ENCODE peak calls at places on chromosome 2, in eight cellular contexts. B, X, M, Q, Y, K, S and G are unnamed samples. For H3K4me1 and H3K9me3, the result is how much of the 10 kb centered on the place peaks cover.

GRCh38 chr2:171522057-171522803 is at the start of gene CYBRD1:
- DNase-seq in X (peak), S (peak), Y (peak), Q (peak), M (peak), K (peak), B (peak), G (no peak)

GRCh38 chr2:19747310-19748072 is 154.3 kb downstream of the TTC32 start:
- DNase-seq in X (no peak), S (no peak), Q (no peak), B (no peak), Y (no peak), K (no peak), M (no peak), G (no peak)

GRCh38 chr2:136057023-136057801 is 60.7 kb downstream of the CXCR4 start:
- DNase-seq in Y (no peak), B (no peak), K (no peak), S (no peak), Q (no peak), X (no peak), M (no peak), G (no peak)

GRCh38 chr2:71494523-71495155 is 41.3 kb downstream of the DYSF start:
- DNase-seq in M (no peak), X (no peak), Y (no peak), S (no peak), Q (no peak), K (no peak), B (no peak), G (no peak)

GRCh38 chr2:190180313-190181065 is 118.0 kb upstream of the MSTN start:
- DNase-seq in Y (peak), K (no peak), B (peak), S (peak), M (peak), Q (peak), X (peak), G (no peak)

GRCh38 chr2:197883354-197884032 is 79.1 kb downstream of the PLCL1 start:
- DNase-seq in Y (no peak), M (no peak), Q (no peak), K (no peak), S (no peak), B (no peak), X (no peak), G (no peak)

GRCh38 chr2:42872736-42873135 is 80.4 kb upstream of the HAAO start:
- DNase-seq in Y (no peak), X (no peak), S (no peak), K (no peak), M (no peak), B (no peak), Q (no peak), G (no peak)

GRCh38 chr2:60821587-60822302 is 59.6 kb upstream of the REL start:
- DNase-seq in X (no peak), B (no peak), Y (no peak), Q (no peak), S (no peak), M (no peak), K (no peak), G (no peak)

GRCh38 chr2:239724194-239724849 is 300.8 kb downstream of the NDUFA10 start:
- DNase-seq in X (no peak), Q (no peak), M (peak), K (no peak), Y (no peak), S (peak), B (no peak), G (no peak)

GRCh38 chr2:184004289-184004944 is 593.9 kb upstream of the ZNF804A start:
- DNase-seq in M (no peak), X (no peak), B (no peak), Q (no peak), Y (no peak), K (no peak), S (no peak), G (no peak)

GRCh38 chr2:149692837-149693518 is 105.4 kb upstream of the MMADHC start:
- DNase-seq in K (no peak), Y (no peak), B (no peak), M (no peak), S (no peak), X (no peak), Q (no peak), G (no peak)

GRCh38 chr2:189276277-189276676 is 96.7 kb upstream of the COL5A2 start:
- DNase-seq in S (no peak), X (no peak), Q (no peak), B (no peak), K (no peak), Y (no peak), M (no peak), G (no peak)

GRCh38 chr2:129178356-129178755 is 801.1 kb upstream of the RAB6C start:
- DNase-seq in K (no peak), B (no peak), Q (no peak), Y (no peak), S (no peak), X (no peak), M (no peak), G (no peak)

GRCh38 chr2:207937253-207937652 is 88.1 kb downstream of the PLEKHM3 start:
- DNase-seq in Y (no peak), K (no peak), M (no peak), X (no peak), S (no peak), B (no peak), Q (no peak), G (no peak)

GRCh38 chr2:122703676-122704075 is 948.2 kb downstream of the TSN start:
- DNase-seq in S (no peak), M (no peak), Q (no peak), K (no peak), Y (no peak), B (no peak), X (no peak), G (no peak)

GRCh38 chr2:102915128-102915527 is 153.3 kb downstream of the TMEM182 start:
- DNase-seq in X (no peak), Y (no peak), K (no peak), M (no peak), Q (no peak), B (no peak), S (no peak), G (no peak)

GRCh38 chr2:211333377-211333776 is 777.0 kb downstream of the CPS1 start:
- DNase-seq in X (no peak), S (no peak), B (no peak), Y (no peak), Q (no peak), M (no peak), K (no peak), G (no peak)

GRCh38 chr2:144429396-144430112 is 90.4 kb downstream of the ZEB2 start:
- DNase-seq in M (no peak), X (no peak), B (no peak), K (no peak), Y (no peak), S (no peak), Q (no peak), G (no peak)
- TF ChIP-seq CTCF in M (no peak), X (no peak), B (no peak), K (no peak), Y (no peak), S (no peak), Q (no peak), G (no peak)

DNA sequence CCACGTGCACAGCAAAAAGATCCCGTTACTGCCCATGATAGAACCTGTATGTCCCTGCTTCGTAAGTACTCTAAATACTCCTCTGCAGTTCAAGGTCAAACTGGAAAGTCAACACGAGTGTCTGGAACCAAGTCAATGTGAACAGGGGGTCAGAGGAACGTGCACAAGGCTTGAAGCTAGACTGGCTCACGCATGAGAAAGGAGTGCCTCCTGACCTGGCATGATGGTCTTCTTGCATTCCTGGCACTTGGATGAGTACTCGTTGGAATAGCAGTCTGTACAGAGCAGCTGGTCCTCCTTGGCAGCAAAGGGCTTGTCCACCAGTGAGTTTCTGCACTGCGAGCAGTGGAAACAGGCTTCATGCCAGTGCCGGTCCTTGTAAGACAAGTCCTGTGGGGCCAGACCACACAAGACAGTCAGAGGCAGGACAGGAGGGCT is 25.5 kb downstream of the FHL2 start:
- DNase-seq in Q (no peak), B (no peak), X (no peak), M (no peak), Y (no peak), K (no peak), S (peak), G (no peak)
- H3K4me1 ChIP-seq in Q (under half), B (under half), X (under half), M (under half), Y (under half), K (under half), S (under half), G (under half)

GRCh38 chr2:64000630-64001381 is 18.4 kb downstream of the VPS54 start:
- DNase-seq in M (peak), Y (no peak), K (no peak), B (no peak), S (no peak), X (no peak), Q (no peak), G (no peak)

GRCh38 chr2:64003239-64003638 is 16.0 kb downstream of the VPS54 start:
- DNase-seq in M (no peak), K (no peak), Y (no peak), Q (no peak), X (no peak), S (no peak), B (no peak), G (no peak)

GRCh38 chr2:63999049-63999448 is 20.2 kb downstream of the VPS54 start:
- DNase-seq in B (no peak), X (no peak), Y (no peak), S (no peak), M (no peak), K (no peak), Q (no peak), G (no peak)

GRCh38 chr2:64005707-64006356 is 13.4 kb downstream of the VPS54 start:
- DNase-seq in X (no peak), K (no peak), Y (no peak), B (no peak), Q (no peak), S (no peak), M (no peak), G (no peak)

GRCh38 chr2:64001382-64002101 is 17.7 kb downstream of the VPS54 start:
- DNase-seq in M (no peak), B (no peak), X (no peak), Q (no peak), Y (no peak), K (no peak), S (no peak), G (no peak)
- H3K9me3 ChIP-seq in M (under half), B (under half), X (under half), Q (under half), Y (under half), K (under half), S (under half), G (under half)

GRCh38 chr2:216663106-216663505 is 29.9 kb downstream of the IGFBP2 start:
- DNase-seq in M (no peak), Q (no peak), Y (no peak), B (no peak), S (no peak), X (no peak), K (no peak), G (no peak)

GRCh38 chr2:216665240-216665639 is 30.1 kb downstream of the IGFBP5 start:
- DNase-seq in M (peak), S (peak), K (no peak), X (peak), B (peak), Q (peak), Y (peak), G (no peak)

GRCh38 chr2:216665717-216666116 is 29.6 kb downstream of the IGFBP5 start:
- DNase-seq in M (peak), K (peak), S (no peak), Y (no peak), Q (no peak), B (peak), X (no peak), G (no peak)

GRCh38 chr2:216663846-216664245 is 30.6 kb downstream of the IGFBP2 start:
- DNase-seq in B (no peak), Y (no peak), Q (no peak), S (no peak), K (no peak), X (no peak), M (no peak), G (no peak)

DNA sequence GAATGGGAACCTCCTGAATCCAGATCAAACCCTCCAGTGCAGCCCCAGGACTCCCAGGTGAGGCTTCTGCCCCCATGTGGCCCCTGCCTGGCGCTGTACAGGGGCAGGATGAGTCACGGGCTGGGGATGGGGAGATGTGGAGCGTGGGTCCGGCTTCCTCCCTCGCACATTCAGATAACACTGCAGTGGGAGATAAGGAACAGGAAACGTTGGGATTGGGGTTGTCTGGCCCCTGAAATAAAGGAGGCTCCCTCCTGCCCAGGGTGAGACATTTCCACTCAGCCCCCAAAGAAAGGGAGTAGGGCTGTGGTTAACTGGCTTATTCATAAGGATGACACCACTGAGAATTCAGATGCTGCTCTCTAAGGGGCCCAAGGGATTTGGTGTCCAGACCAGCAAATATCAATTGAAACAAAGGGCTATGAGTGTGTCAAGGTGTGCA is 30.7 kb downstream of the IGFBP5 start:
- DNase-seq in B (peak), Q (no peak), S (no peak), M (peak), K (no peak), Y (no peak), X (no peak), G (no peak)
- TF ChIP-seq CTCF in B (peak), Q (no peak), S (no peak), M (peak), K (peak), Y (no peak), X (no peak), G (no peak)

GRCh38 chr2:84954329-84954728 is 16.6 kb upstream of the KCMF1 start:
- DNase-seq in Q (no peak), X (no peak), Y (no peak), M (no peak), K (no peak), B (no peak), S (no peak), G (no peak)
- H3K4me1 ChIP-seq in Q (under half), X (under half), Y (under half), M (under half), K (under half), B (under half), S (under half), G (under half)

GRCh38 chr2:16314001-16314400 is 351.6 kb downstream of the CYRIA start:
- DNase-seq in Q (no peak), Y (no peak), S (no peak), X (no peak), B (no peak), K (no peak), M (no peak), G (no peak)
- H3K9me3 ChIP-seq in Q (under half), Y (under half), S (under half), X (under half), B (under half), K (under half), M (under half), G (under half)